ENCODE peak calls at places on chromosome 6, in nine cellular contexts. One of them, this sample, is unnamed.

GRCh38 chr6:160141001-160141726 is 19.5 kb downstream of the SLC22A1 start:
- DNase-seq in CD4-positive, alpha-beta T cell: no peak
- DNase-seq in epithelial cell of esophagus: peak
- DNase-seq in bronchial epithelial cell: peak
- DNase-seq in heart left ventricle: no peak
- DNase-seq in psoas muscle: no peak
- DNase-seq in testis: no peak
- DNase-seq in cardiac muscle cell: peak
- DNase-seq in upper lobe of right lung: no peak
- DNase-seq in this sample: no peak

GRCh38 chr6:79713701-79714322 is 82.7 kb downstream of the SH3BGRL2 start:
- DNase-seq in CD4-positive, alpha-beta T cell: peak
- DNase-seq in epithelial cell of esophagus: peak
- DNase-seq in bronchial epithelial cell: peak
- DNase-seq in heart left ventricle: peak
- DNase-seq in psoas muscle: peak
- DNase-seq in testis: peak
- DNase-seq in cardiac muscle cell: peak
- DNase-seq in upper lobe of right lung: no peak
- DNase-seq in this sample: no peak

GRCh38 chr6:110352603-110353303 is 5.4 kb downstream of the METTL24 start:
- DNase-seq in CD4-positive, alpha-beta T cell: no peak
- DNase-seq in epithelial cell of esophagus: no peak
- DNase-seq in bronchial epithelial cell: no peak
- DNase-seq in heart left ventricle: no peak
- DNase-seq in psoas muscle: no peak
- DNase-seq in testis: no peak
- DNase-seq in cardiac muscle cell: peak
- DNase-seq in upper lobe of right lung: no peak
- DNase-seq in this sample: no peak

GRCh38 chr6:69617163-69617562 is 179.6 kb downstream of the LMBRD1 start:
- DNase-seq in CD4-positive, alpha-beta T cell: no peak
- DNase-seq in epithelial cell of esophagus: no peak
- DNase-seq in bronchial epithelial cell: no peak
- DNase-seq in heart left ventricle: no peak
- DNase-seq in psoas muscle: no peak
- DNase-seq in testis: no peak
- DNase-seq in cardiac muscle cell: no peak
- DNase-seq in upper lobe of right lung: no peak
- DNase-seq in this sample: no peak

GRCh38 chr6:108862479-108863191 is 14.4 kb downstream of the ARMC2 start:
- DNase-seq in CD4-positive, alpha-beta T cell: no peak
- DNase-seq in epithelial cell of esophagus: no peak
- DNase-seq in bronchial epithelial cell: no peak
- DNase-seq in heart left ventricle: peak
- DNase-seq in psoas muscle: no peak
- DNase-seq in testis: peak
- DNase-seq in cardiac muscle cell: no peak
- DNase-seq in upper lobe of right lung: peak
- DNase-seq in this sample: no peak

GRCh38 chr6:35497571-35498406 is 910 bp upstream of the TEAD3 start:
- DNase-seq in CD4-positive, alpha-beta T cell: peak
- DNase-seq in epithelial cell of esophagus: peak
- DNase-seq in bronchial epithelial cell: peak
- DNase-seq in heart left ventricle: peak
- DNase-seq in psoas muscle: peak
- DNase-seq in testis: peak
- DNase-seq in cardiac muscle cell: peak
- DNase-seq in upper lobe of right lung: peak
- DNase-seq in this sample: no peak

GRCh38 chr6:90110971-90111370 is 185.7 kb downstream of the BACH2 start:
- DNase-seq in CD4-positive, alpha-beta T cell: peak
- DNase-seq in epithelial cell of esophagus: no peak
- DNase-seq in bronchial epithelial cell: no peak
- DNase-seq in heart left ventricle: no peak
- DNase-seq in psoas muscle: no peak
- DNase-seq in testis: no peak
- DNase-seq in cardiac muscle cell: no peak
- DNase-seq in upper lobe of right lung: no peak
- DNase-seq in this sample: no peak

GRCh38 chr6:28474441-28475219 is 31.3 kb upstream of the ZSCAN23 start:
- DNase-seq in CD4-positive, alpha-beta T cell: no peak
- DNase-seq in epithelial cell of esophagus: peak
- DNase-seq in bronchial epithelial cell: peak
- DNase-seq in heart left ventricle: no peak
- DNase-seq in psoas muscle: no peak
- DNase-seq in testis: no peak
- DNase-seq in cardiac muscle cell: peak
- DNase-seq in upper lobe of right lung: no peak
- DNase-seq in this sample: no peak

DNA sequence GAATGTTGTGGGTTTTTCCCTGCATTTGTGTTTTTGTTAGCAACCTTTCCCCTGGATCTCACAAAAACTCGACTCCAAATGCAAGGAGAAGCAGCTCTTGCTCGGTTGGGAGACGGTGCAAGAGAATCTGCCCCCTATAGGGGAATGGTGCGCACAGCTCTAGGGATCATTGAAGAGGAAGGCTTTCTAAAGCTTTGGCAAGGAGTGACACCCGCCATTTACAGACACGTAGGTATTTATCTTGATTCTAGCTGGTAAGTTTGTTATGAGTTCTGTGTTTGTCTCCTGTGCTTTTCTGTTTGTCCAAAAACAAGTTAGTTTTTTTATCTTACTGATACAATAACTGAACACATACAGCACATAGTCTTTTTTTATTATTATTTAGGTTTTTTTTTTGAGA is 3.0 kb downstream of the SLC25A27 start:
- DNase-seq in CD4-positive, alpha-beta T cell: no peak
- DNase-seq in epithelial cell of esophagus: peak
- DNase-seq in bronchial epithelial cell: no peak
- DNase-seq in heart left ventricle: no peak
- DNase-seq in psoas muscle: no peak
- DNase-seq in testis: peak
- DNase-seq in cardiac muscle cell: peak
- DNase-seq in upper lobe of right lung: no peak
- DNase-seq in this sample: no peak
- TF ChIP-seq CTCF in CD4-positive, alpha-beta T cell: no peak
- TF ChIP-seq CTCF in epithelial cell of esophagus: peak
- TF ChIP-seq CTCF in bronchial epithelial cell: peak
- TF ChIP-seq CTCF in heart left ventricle: peak
- TF ChIP-seq CTCF in psoas muscle: peak
- TF ChIP-seq CTCF in testis: no peak
- TF ChIP-seq CTCF in cardiac muscle cell: peak
- TF ChIP-seq CTCF in upper lobe of right lung: peak
- TF ChIP-seq CTCF in this sample: peak

GRCh38 chr6:46863791-46864190 is 57.9 kb downstream of the ADGRF5 start:
- DNase-seq in CD4-positive, alpha-beta T cell: no peak
- DNase-seq in epithelial cell of esophagus: no peak
- DNase-seq in bronchial epithelial cell: no peak
- DNase-seq in heart left ventricle: no peak
- DNase-seq in psoas muscle: no peak
- DNase-seq in testis: no peak
- DNase-seq in cardiac muscle cell: no peak
- DNase-seq in upper lobe of right lung: no peak
- DNase-seq in this sample: no peak

GRCh38 chr6:46865221-46865620 is 56.5 kb downstream of the ADGRF5 start:
- DNase-seq in CD4-positive, alpha-beta T cell: no peak
- DNase-seq in epithelial cell of esophagus: no peak
- DNase-seq in bronchial epithelial cell: no peak
- DNase-seq in heart left ventricle: no peak
- DNase-seq in psoas muscle: no peak
- DNase-seq in testis: no peak
- DNase-seq in cardiac muscle cell: no peak
- DNase-seq in upper lobe of right lung: no peak
- DNase-seq in this sample: no peak

GRCh38 chr6:46867411-46867810 is 54.3 kb downstream of the ADGRF5 start:
- DNase-seq in CD4-positive, alpha-beta T cell: no peak
- DNase-seq in epithelial cell of esophagus: peak
- DNase-seq in bronchial epithelial cell: peak
- DNase-seq in heart left ventricle: no peak
- DNase-seq in psoas muscle: no peak
- DNase-seq in testis: no peak
- DNase-seq in cardiac muscle cell: no peak
- DNase-seq in upper lobe of right lung: no peak
- DNase-seq in this sample: no peak

DNA sequence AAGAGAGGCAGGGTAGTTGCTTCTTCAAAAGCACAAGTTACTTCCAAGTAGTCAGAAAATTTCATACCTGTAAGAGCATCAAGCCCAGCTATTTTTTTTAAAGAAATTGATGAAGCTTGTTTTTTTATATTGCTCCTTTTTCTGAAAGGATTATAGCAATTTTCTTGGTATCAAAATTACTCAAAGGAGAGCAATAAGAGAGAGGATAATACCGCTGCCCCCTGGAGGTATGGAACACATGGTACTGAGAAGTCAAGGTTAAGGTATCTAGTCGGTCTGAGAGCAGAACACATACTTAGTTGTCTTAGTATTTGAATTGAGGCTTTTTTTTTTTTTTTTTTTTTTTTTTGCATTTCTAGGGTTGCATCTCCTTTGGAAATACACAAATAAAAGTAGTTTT is 59.4 kb downstream of the ADGRF5 start:
- DNase-seq in CD4-positive, alpha-beta T cell: no peak
- DNase-seq in epithelial cell of esophagus: peak
- DNase-seq in bronchial epithelial cell: peak
- DNase-seq in heart left ventricle: no peak
- DNase-seq in psoas muscle: no peak
- DNase-seq in testis: no peak
- DNase-seq in cardiac muscle cell: no peak
- DNase-seq in upper lobe of right lung: no peak
- DNase-seq in this sample: no peak
- TF ChIP-seq CTCF in CD4-positive, alpha-beta T cell: no peak
- TF ChIP-seq CTCF in epithelial cell of esophagus: no peak
- TF ChIP-seq CTCF in bronchial epithelial cell: no peak
- TF ChIP-seq CTCF in heart left ventricle: no peak
- TF ChIP-seq CTCF in psoas muscle: no peak
- TF ChIP-seq CTCF in testis: no peak
- TF ChIP-seq CTCF in cardiac muscle cell: no peak
- TF ChIP-seq CTCF in upper lobe of right lung: no peak
- TF ChIP-seq CTCF in this sample: no peak

GRCh38 chr6:31928672-31928939 is 1.1 kb downstream of the C2 start:
- DNase-seq in CD4-positive, alpha-beta T cell: no peak
- DNase-seq in epithelial cell of esophagus: no peak
- DNase-seq in bronchial epithelial cell: no peak
- DNase-seq in heart left ventricle: no peak
- DNase-seq in psoas muscle: no peak
- DNase-seq in testis: no peak
- DNase-seq in cardiac muscle cell: no peak
- DNase-seq in upper lobe of right lung: no peak
- DNase-seq in this sample: no peak
- TF ChIP-seq CTCF in CD4-positive, alpha-beta T cell: no peak
- TF ChIP-seq CTCF in epithelial cell of esophagus: no peak
- TF ChIP-seq CTCF in bronchial epithelial cell: no peak
- TF ChIP-seq CTCF in heart left ventricle: no peak
- TF ChIP-seq CTCF in psoas muscle: no peak
- TF ChIP-seq CTCF in testis: no peak
- TF ChIP-seq CTCF in cardiac muscle cell: no peak
- TF ChIP-seq CTCF in upper lobe of right lung: no peak
- TF ChIP-seq CTCF in this sample: no peak

DNA sequence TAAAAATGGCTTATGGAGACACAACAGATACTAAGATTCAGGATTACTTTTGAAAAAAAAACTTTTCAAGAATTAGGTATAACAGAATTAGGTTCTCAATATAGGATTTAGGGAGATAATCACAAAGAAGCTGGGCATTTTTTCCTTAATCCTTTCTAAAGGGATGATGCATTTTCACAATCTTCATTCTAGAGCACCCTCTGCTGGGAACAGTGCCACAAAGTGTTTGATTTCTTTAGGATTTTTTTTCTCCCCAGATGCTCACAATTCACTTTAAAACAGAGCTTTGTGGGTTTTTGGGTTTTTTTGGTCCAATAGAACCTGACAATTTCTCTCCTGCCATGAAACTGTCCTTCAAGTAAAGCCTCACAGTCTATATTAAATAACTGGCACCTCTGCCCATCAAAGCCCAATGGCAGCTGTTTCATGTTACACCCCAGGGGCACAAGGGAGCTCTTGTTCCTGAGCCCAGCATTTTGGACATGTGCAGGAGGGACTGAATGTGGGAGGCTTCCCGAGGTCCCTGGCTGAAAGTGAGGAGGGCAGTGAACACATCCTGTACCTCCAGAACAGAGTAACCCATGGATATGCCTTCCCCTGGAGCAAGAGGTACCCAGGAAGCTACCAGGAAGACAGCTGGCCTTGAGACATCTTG is 39.7 kb downstream of the PREP start:
- DNase-seq in CD4-positive, alpha-beta T cell: no peak
- DNase-seq in epithelial cell of esophagus: peak
- DNase-seq in bronchial epithelial cell: no peak
- DNase-seq in heart left ventricle: no peak
- DNase-seq in psoas muscle: no peak
- DNase-seq in testis: peak
- DNase-seq in cardiac muscle cell: peak
- DNase-seq in upper lobe of right lung: no peak
- DNase-seq in this sample: no peak
- TF ChIP-seq CTCF in CD4-positive, alpha-beta T cell: no peak
- TF ChIP-seq CTCF in epithelial cell of esophagus: peak
- TF ChIP-seq CTCF in bronchial epithelial cell: peak
- TF ChIP-seq CTCF in heart left ventricle: peak
- TF ChIP-seq CTCF in psoas muscle: peak
- TF ChIP-seq CTCF in testis: no peak
- TF ChIP-seq CTCF in cardiac muscle cell: peak
- TF ChIP-seq CTCF in upper lobe of right lung: peak
- TF ChIP-seq CTCF in this sample: peak